ENCODE peak calls at places on chromosomes 3 and 15, in six cellular contexts. A, T, O, L, W and S are unnamed samples.

GRCh38 chr3:195110647-195111321 is 160.2 kb downstream of the XXYLT1 start:
- DNase-seq in T (no peak), L (no peak), A (no peak), O (peak; percentile 48), W (peak; percentile 72), S (peak; percentile 17)

GRCh38 chr15:64898406-64898805 is 13.3 kb upstream of the ANKDD1A start:
- DNase-seq in T (no peak), L (no peak), W (no peak), A (no peak), O (no peak), S (no peak)

GRCh38 chr15:52790166-52790708 is at the start of gene ONECUT1:
- DNase-seq in T (peak; percentile 75), O (no peak), W (peak; percentile 50), L (no peak), A (no peak), S (peak; percentile 18)

GRCh38 chr15:86213888-86214287 is 134.2 kb downstream of the AGBL1 start:
- DNase-seq in L (no peak), W (no peak), T (no peak), O (no peak), A (no peak), S (no peak)

GRCh38 chr3:122952509-122952908 is 75.1 kb downstream of the SEMA5B start:
- DNase-seq in A (no peak), T (no peak), L (no peak), W (no peak), O (no peak), S (no peak)

GRCh38 chr3:13494463-13495350 is 14.6 kb downstream of the HDAC11 start:
- DNase-seq in T (peak; percentile 62), A (no peak), L (no peak), W (no peak), O (no peak), S (peak; percentile 33)

GRCh38 chr3:9408546-9408945 is 11.1 kb downstream of the SETD5 start:
- DNase-seq in A (no peak), W (no peak), O (no peak), T (no peak), L (no peak), S (no peak)

GRCh38 chr3:23501201-23501824 is 298.2 kb downstream of the UBE2E2 start:
- DNase-seq in O (no peak), W (no peak), T (no peak), A (no peak), L (no peak), S (peak; percentile 23)

GRCh38 chr3:78791745-78792144 is 976.1 kb downstream of the ROBO1 start:
- DNase-seq in O (no peak), T (no peak), W (no peak), A (no peak), L (no peak), S (no peak)

GRCh38 chr15:101325263-101326025 is 30.4 kb upstream of the SNRPA1 start:
- DNase-seq in A (no peak), L (no peak), W (no peak), O (no peak), T (no peak), S (no peak)

GRCh38 chr3:25584011-25584789 is 80.5 kb downstream of the TOP2B start:
- DNase-seq in T (no peak), W (no peak), A (no peak), O (no peak), L (no peak), S (no peak)

GRCh38 chr3:63232764-63233396 is 45.2 kb upstream of the SYNPR start:
- DNase-seq in T (no peak), A (no peak), W (no peak), L (no peak), O (no peak), S (peak; percentile 33)

GRCh38 chr15:46126581-46126980 is 491.8 kb downstream of the SQOR start:
- DNase-seq in A (no peak), L (no peak), O (no peak), W (no peak), T (no peak), S (peak; percentile 68)

GRCh38 chr15:94125131-94125530 is 106.2 kb upstream of the MCTP2 start:
- DNase-seq in A (no peak), O (no peak), T (no peak), W (no peak), L (no peak), S (no peak)

GRCh38 chr3:187264051-187264450 is 27.5 kb downstream of the MASP1 start:
- DNase-seq in L (no peak), T (no peak), W (no peak), O (no peak), A (no peak), S (peak; percentile 86)

GRCh38 chr15:40064231-40064894 is 25.4 kb upstream of the SRP14 start:
- DNase-seq in L (no peak), A (no peak), W (no peak), T (no peak), O (no peak), S (no peak)

GRCh38 chr3:129161860-129162271 is 1.0 kb upstream of the ISY1 start:
- DNase-seq in A (no peak), T (peak; percentile 66), W (no peak), L (no peak), O (no peak), S (peak; percentile 14)

GRCh38 chr3:182811269-182811596 is 17.9 kb downstream of the ATP11B start:
- DNase-seq in O (no peak), L (no peak), A (no peak), T (no peak), W (no peak), S (no peak)

GRCh38 chr3:94305835-94306685 is 243.2 kb downstream of the NSUN3 start:
- DNase-seq in W (no peak), A (no peak), O (no peak), L (no peak), T (no peak), S (no peak)

GRCh38 chr3:163622384-163622783 is 1455.9 kb downstream of the SI start:
- DNase-seq in W (no peak), L (no peak), T (no peak), O (no peak), A (no peak), S (peak; percentile 1)

GRCh38 chr3:130711885-130712284 is 34.7 kb downstream of the PIK3R4 start:
- DNase-seq in T (no peak), A (no peak), L (no peak), O (no peak), W (no peak), S (peak; percentile 6)

GRCh38 chr3:28347374-28348285 is 891 bp upstream of the ZCWPW2 start:
- DNase-seq in O (peak; percentile 33), W (no peak), T (no peak), L (no peak), A (no peak), S (peak; percentile 94)

GRCh38 chr15:60526127-60526616 is 47.2 kb upstream of the ICE2 start:
- DNase-seq in A (no peak), L (no peak), T (peak; percentile 62), O (peak; percentile 57), W (peak; percentile 54), S (no peak)

GRCh38 chr15:101277038-101277822 is at the start of gene SELENOS:
- DNase-seq in T (peak; percentile 96), O (peak; percentile 90), A (peak; percentile 52), L (peak; percentile 77), W (peak; percentile 93), S (peak; percentile 89)

GRCh38 chr3:102081587-102082289 is 232.4 kb downstream of the NFKBIZ start:
- DNase-seq in L (no peak), T (no peak), A (no peak), O (no peak), W (no peak), S (no peak)

GRCh38 chr3:21462151-21462550 is 288.9 kb downstream of the ZNF385D start:
- DNase-seq in W (no peak), T (no peak), L (no peak), O (no peak), A (no peak), S (peak; percentile 61)

GRCh38 chr3:98599647-98600411 is 6.4 kb upstream of the CPOX start:
- DNase-seq in A (no peak), T (no peak), O (no peak), L (no peak), W (no peak), S (peak; percentile 38)

GRCh38 chr3:63995056-63995576 is 28.2 kb downstream of the PSMD6 start:
- DNase-seq in L (no peak), O (no peak), T (no peak), W (no peak), A (no peak), S (no peak)

GRCh38 chr15:89749951-89750559 is 994 bp downstream of the MESP1 start:
- DNase-seq in O (no peak), L (no peak), W (no peak), T (no peak), A (no peak), S (no peak)
- H3K27ac ChIP-seq in O (peak overlapping the region; percentile 7), L (no peak overlapping the region), W (no peak overlapping the region), T (peak overlapping the region; percentile 85), A (no peak overlapping the region), S (no peak overlapping the region)

DNA sequence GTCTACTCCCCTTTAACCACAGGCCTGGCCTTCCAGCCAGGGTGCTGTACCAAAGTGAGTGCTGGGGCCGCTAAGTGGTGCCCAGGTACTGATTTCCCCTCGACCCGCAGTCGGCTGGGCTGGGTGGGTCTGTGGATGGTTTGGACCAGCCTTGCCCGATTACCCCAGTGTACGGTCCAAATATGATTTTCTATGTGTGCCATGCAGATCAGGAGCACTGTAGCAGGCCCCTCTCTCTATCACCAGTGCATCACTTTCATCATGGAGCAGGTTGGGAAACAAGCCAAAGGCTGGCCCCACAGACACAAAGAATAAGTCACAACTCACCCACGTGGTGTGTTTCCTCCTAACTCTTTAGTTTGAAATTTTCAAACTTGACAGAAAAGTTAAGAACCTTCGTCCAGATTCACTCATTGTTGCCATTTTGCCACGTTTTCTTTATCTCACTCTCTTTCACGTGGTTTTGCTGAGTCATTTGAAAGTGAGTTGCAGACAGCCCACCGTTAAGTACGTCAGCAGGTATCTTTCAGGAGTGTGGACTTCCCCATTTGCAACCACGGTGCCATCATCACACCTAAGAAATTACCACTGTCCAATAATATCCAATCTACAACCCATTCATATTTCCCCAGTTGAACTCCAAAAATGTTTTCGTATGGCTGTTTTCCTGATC is 37.0 kb downstream of the ZNF710 start:
- DNase-seq in L (peak; percentile 40), T (no peak), O (no peak), A (no peak), W (no peak), S (peak; percentile 82)
- H3K27ac ChIP-seq in L (no peak overlapping the region), T (no peak overlapping the region), O (no peak overlapping the region), A (no peak overlapping the region), W (no peak overlapping the region), S (peak overlapping the region; percentile 61)

GRCh38 chr15:51669381-51669780 is 11.9 kb upstream of the SCG3 start:
- DNase-seq in W (no peak), L (no peak), A (no peak), O (no peak), T (no peak), S (no peak)

GRCh38 chr15:51672100-51672731 is 9.1 kb upstream of the SCG3 start:
- DNase-seq in A (no peak), O (no peak), W (no peak), L (no peak), T (no peak), S (no peak)

GRCh38 chr15:51675234-51675633 is 6.1 kb upstream of the SCG3 start:
- DNase-seq in O (no peak), L (no peak), W (no peak), A (no peak), T (no peak), S (no peak)

GRCh38 chr15:51677453-51677852 is 3.9 kb upstream of the SCG3 start:
- DNase-seq in L (no peak), W (no peak), T (no peak), A (no peak), O (no peak), S (no peak)

GRCh38 chr15:51672913-51673857 is 8.1 kb upstream of the SCG3 start:
- DNase-seq in W (no peak), O (no peak), L (no peak), T (no peak), A (no peak), S (no peak)
- H3K27ac ChIP-seq in W (no peak overlapping the region), O (no peak overlapping the region), L (no peak overlapping the region), T (no peak overlapping the region), A (no peak overlapping the region), S (no peak overlapping the region)

GRCh38 chr3:52210550-52211046 is 12.6 kb downstream of the ALAS1 start:
- DNase-seq in W (no peak), T (no peak), L (no peak), O (no peak), A (no peak), S (no peak)
- H3K27ac ChIP-seq in W (no peak overlapping the region), T (no peak overlapping the region), L (no peak overlapping the region), O (no peak overlapping the region), A (no peak overlapping the region), S (no peak overlapping the region)